ENCODE peak calls at places on chromosomes 5 and 9, in six cellular contexts. C is fibroblast of lung, X is psoas muscle, I is cardiac muscle cell, F is AG10803, J is body of pancreas. T is an unnamed sample.

GRCh38 chr5:53362521-53362941 is 117.9 kb upstream of the FST start:
- DNase-seq in I (peak), X (no peak), C (peak), J (no peak), F (peak), T (no peak)

GRCh38 chr5:140780512-140780911 is 5.4 kb upstream of the PCDHA1 start:
- DNase-seq in I (no peak), F (no peak), J (no peak), X (no peak), C (no peak), T (no peak)

GRCh38 chr5:171868236-171868635 is 82.6 kb downstream of the SMIM23 start:
- DNase-seq in C (no peak), J (no peak), X (no peak), I (peak), F (no peak), T (no peak)

GRCh38 chr5:151023047-151023615 is 2.7 kb downstream of the GPX3 start:
- DNase-seq in C (peak), F (no peak), X (peak), I (peak), J (peak), T (peak)

GRCh38 chr5:111159845-111160244 is 64.3 kb upstream of the CAMK4 start:
- DNase-seq in F (no peak), C (no peak), X (no peak), I (no peak), J (no peak), T (no peak)

GRCh38 chr5:81171769-81172168 is 61.4 kb upstream of the CKMT2 start:
- DNase-seq in C (no peak), J (no peak), I (no peak), X (no peak), F (no peak), T (peak)

GRCh38 chr5:66440202-66440680 is 156.0 kb upstream of the MAST4 start:
- DNase-seq in J (no peak), F (peak), X (no peak), I (peak), C (peak), T (no peak)

GRCh38 chr5:127064253-127064652 is 9.0 kb downstream of the C5orf63 start:
- DNase-seq in J (no peak), C (no peak), F (no peak), I (no peak), X (no peak), T (no peak)

GRCh38 chr5:150186796-150187356 is 3.0 kb upstream of the SLC6A7 start:
- DNase-seq in C (no peak), X (no peak), F (no peak), J (no peak), I (no peak), T (no peak)

GRCh38 chr5:103862398-103862797 is 299.8 kb upstream of the NUDT12 start:
- DNase-seq in X (no peak), F (no peak), J (no peak), C (no peak), I (peak), T (no peak)

GRCh38 chr5:177468329-177469058 is 4.9 kb downstream of the DBN1 start:
- DNase-seq in C (no peak), I (no peak), J (no peak), F (peak), X (peak), T (no peak)

GRCh38 chr9:130732131-130732530 is 38.6 kb downstream of the EXOSC2 start:
- DNase-seq in F (no peak), X (no peak), C (peak), J (no peak), I (peak), T (no peak)

GRCh38 chr5:68266457-68266856 is 50.9 kb downstream of the PIK3R1 start:
- DNase-seq in J (no peak), C (no peak), X (no peak), F (no peak), I (peak), T (no peak)

GRCh38 chr5:169876376-169876775 is 103.9 kb downstream of the INSYN2B start:
- DNase-seq in I (peak), F (peak), J (no peak), X (no peak), C (peak), T (no peak)

GRCh38 chr5:9207820-9208418 is 338.0 kb downstream of the SEMA5A start:
- DNase-seq in X (no peak), C (peak), J (no peak), F (peak), I (peak), T (peak)

GRCh38 chr5:95728494-95729114 is 2.5 kb upstream of the RHOBTB3 start:
- DNase-seq in J (no peak), X (no peak), I (peak), F (no peak), C (no peak), T (no peak)

GRCh38 chr5:168273056-168273980 is 18.1 kb upstream of the WWC1 start:
- DNase-seq in J (no peak), I (no peak), F (no peak), X (no peak), C (no peak), T (no peak)

GRCh38 chr9:15069106-15069505 is 158.9 kb upstream of the FREM1 start:
- DNase-seq in C (no peak), X (no peak), J (no peak), I (no peak), F (no peak), T (no peak)

GRCh38 chr5:16461782-16462181 is 3.8 kb downstream of the ZNF622 start:
- DNase-seq in X (no peak), J (no peak), C (peak), F (peak), I (peak), T (no peak)

GRCh38 chr9:3981897-3982296 is 318.0 kb downstream of the GLIS3 start:
- DNase-seq in F (no peak), I (no peak), X (no peak), J (no peak), C (no peak), T (no peak)

GRCh38 chr5:177389368-177390169 is 5.3 kb downstream of the SLC34A1 start:
- DNase-seq in X (no peak), I (peak), C (peak), F (peak), J (no peak), T (no peak)

GRCh38 chr5:164235176-164235914 is 729.9 kb downstream of the MAT2B start:
- DNase-seq in J (no peak), I (peak), F (peak), X (no peak), C (peak), T (no peak)

GRCh38 chr9:83355024-83355444 is 183.2 kb downstream of the FRMD3 start:
- DNase-seq in X (no peak), F (peak), J (no peak), I (peak), C (peak), T (no peak)

GRCh38 chr9:115164511-115164974 is 46.6 kb upstream of the TNC start:
- DNase-seq in J (peak), X (no peak), F (peak), C (peak), I (peak), T (no peak)

GRCh38 chr5:134123360-134123759 is 8.9 kb downstream of the TCF7 start:
- DNase-seq in J (no peak), F (no peak), I (no peak), X (no peak), C (no peak), T (no peak)

GRCh38 chr5:158313027-158313738 is 454.2 kb upstream of the CLINT1 start:
- DNase-seq in C (no peak), I (no peak), X (no peak), F (peak), J (no peak), T (no peak)

GRCh38 chr5:39215857-39216256 is 3.5 kb downstream of the FYB1 start:
- DNase-seq in F (no peak), I (no peak), J (no peak), C (no peak), X (no peak), T (no peak)

GRCh38 chr9:970310-971002 is 6.0 kb upstream of the DMRT3 start:
- DNase-seq in C (no peak), X (no peak), J (no peak), F (no peak), I (no peak), T (no peak)

GRCh38 chr9:16385590-16386578 is 484.6 kb downstream of the BNC2 start:
- DNase-seq in J (no peak), I (peak), C (peak), X (no peak), F (peak), T (no peak)

GRCh38 chr9:5509573-5509972 is 758 bp upstream of the PDCD1LG2 start:
- DNase-seq in X (no peak), F (peak), J (no peak), C (peak), I (peak), T (no peak)

GRCh38 chr9:130029591-130029990 is 13.4 kb downstream of the FNBP1 start:
- DNase-seq in X (no peak), F (no peak), C (no peak), I (no peak), J (no peak), T (no peak)

GRCh38 chr5:174145821-174146220 is 100.3 kb downstream of the NSG2 start:
- DNase-seq in C (no peak), J (no peak), F (peak), X (no peak), I (peak), T (no peak)

GRCh38 chr5:142981475-142981874 is 211.3 kb downstream of the ARHGAP26 start:
- DNase-seq in J (no peak), F (no peak), I (no peak), X (no peak), C (no peak), T (no peak)

GRCh38 chr9:68710082-68710481 is 5.0 kb downstream of the PIP5K1B start:
- DNase-seq in F (no peak), I (no peak), C (no peak), X (no peak), J (no peak), T (no peak)

GRCh38 chr9:68708513-68708912 is 3.5 kb downstream of the PIP5K1B start:
- DNase-seq in J (no peak), F (no peak), C (no peak), I (no peak), X (no peak), T (no peak)

GRCh38 chr9:68709291-68709970 is 4.4 kb downstream of the PIP5K1B start:
- DNase-seq in C (no peak), F (no peak), X (no peak), J (no peak), I (no peak), T (no peak)

GRCh38 chr9:68706579-68707201 is 1.6 kb downstream of the PIP5K1B start:
- DNase-seq in F (no peak), I (no peak), C (no peak), J (no peak), X (no peak), T (no peak)

DNA sequence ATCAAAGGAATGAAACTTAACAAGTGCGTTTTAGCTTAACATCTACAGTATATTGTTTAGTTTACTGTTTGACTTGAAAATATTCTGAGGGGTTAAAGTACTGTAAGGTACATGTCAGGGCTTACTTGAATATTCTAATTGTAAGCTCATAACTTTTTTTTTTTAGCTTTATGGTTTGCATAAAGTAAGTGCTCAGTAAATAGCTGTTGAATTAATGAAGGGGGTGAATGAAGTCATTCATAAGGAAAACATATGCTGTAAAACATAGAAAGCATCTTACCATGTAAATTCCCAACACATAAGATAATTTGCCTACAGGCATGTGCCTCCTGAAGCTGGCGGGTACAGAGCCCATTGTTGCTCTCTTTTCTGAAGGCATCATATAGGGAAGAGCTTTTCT is 3.0 kb downstream of the PIP5K1B start:
- DNase-seq in J (no peak), I (no peak), C (no peak), X (no peak), F (no peak), T (no peak)
- H3K4me3 ChIP-seq in J (no peak), I (no peak), C (no peak), X (no peak), F (no peak), T (no peak)

GRCh38 chr5:160760008-160760407 is 92.0 kb downstream of the ATP10B start:
- DNase-seq in I (no peak), F (no peak), J (no peak), X (no peak), C (no peak), T (no peak)

GRCh38 chr5:160751297-160751696 is 100.7 kb downstream of the ATP10B start:
- DNase-seq in J (no peak), X (no peak), F (no peak), I (no peak), C (no peak), T (no peak)

DNA sequence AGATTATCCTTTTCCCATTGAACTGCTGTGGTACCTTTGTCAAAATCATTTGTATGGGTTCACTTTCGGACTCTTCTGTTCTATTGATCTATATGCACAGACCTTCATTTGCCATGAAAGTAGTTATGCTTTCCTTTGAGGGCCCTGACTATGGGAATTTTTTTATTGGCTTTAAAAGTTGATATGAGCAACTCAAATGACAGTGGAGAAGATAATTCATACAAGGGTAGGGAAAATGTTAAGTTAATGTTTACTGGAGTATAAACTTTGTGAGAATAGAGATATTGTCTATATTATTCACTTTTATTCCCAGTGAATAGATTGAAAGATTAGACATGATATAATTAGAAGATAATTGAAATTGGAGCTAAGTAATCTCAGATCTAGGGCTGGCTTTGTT is 94.8 kb downstream of the ATP10B start:
- DNase-seq in I (no peak), X (no peak), C (no peak), J (no peak), F (no peak), T (no peak)
- TF ChIP-seq CTCF in I (no peak), X (no peak), C (no peak), J (no peak), F (no peak), T (no peak)

GRCh38 chr9:85523202-85523601 is 218.6 kb downstream of the AGTPBP1 start:
- DNase-seq in C (no peak), J (no peak), F (no peak), X (no peak), I (no peak), T (no peak)

GRCh38 chr9:85516976-85517637 is 224.6 kb downstream of the AGTPBP1 start:
- DNase-seq in I (no peak), J (no peak), C (no peak), X (no peak), F (no peak), T (no peak)

GRCh38 chr9:85524531-85524930 is 217.2 kb downstream of the AGTPBP1 start:
- DNase-seq in F (no peak), C (no peak), I (peak), X (no peak), J (no peak), T (no peak)

GRCh38 chr9:85522459-85523092 is 219.2 kb downstream of the AGTPBP1 start:
- DNase-seq in F (peak), X (peak), C (peak), J (no peak), I (peak), T (no peak)

GRCh38 chr9:85521331-85522197 is 220.2 kb downstream of the AGTPBP1 start:
- DNase-seq in I (no peak), C (no peak), F (peak), X (peak), J (no peak), T (peak)
- H3K4me3 ChIP-seq in I (no peak), C (no peak), F (no peak), X (peak), J (no peak), T (no peak)

DNA sequence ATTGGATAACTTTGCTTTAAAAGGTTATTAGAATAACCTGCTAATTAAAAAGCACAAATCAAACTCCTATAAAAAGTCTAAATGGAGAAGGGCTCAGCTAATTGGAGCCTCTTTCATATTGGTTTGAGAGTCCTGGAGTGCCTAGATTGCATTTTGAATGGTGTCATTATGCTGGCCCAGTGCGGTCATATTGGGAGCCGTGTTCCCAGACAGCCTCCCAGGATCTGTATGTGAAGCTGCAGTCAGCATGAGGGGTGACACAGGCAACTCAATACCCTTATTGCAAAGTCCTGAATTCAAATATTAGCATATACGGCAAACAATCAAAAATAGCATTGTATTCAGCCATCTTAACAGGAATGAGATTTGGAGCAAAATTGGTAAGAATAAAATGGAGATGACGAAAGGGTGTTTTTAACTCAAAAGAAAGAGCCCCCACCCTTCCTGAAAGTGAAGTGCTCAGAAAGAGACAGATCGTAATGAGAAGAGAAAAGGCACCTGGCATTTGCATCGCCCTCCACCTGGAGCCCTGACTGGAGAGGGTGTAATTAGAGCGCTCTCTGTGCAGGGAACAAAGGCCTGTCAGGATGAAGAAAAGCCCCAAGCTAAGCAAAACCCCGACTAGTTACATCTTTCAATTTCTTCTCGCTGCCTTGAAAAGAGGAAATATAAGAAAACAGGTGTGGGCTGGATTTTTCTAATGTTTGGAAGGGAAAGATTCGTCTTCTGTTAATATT is 621.0 kb upstream of the ADAMTS16 start:
- DNase-seq in J (no peak), I (no peak), C (no peak), F (no peak), X (no peak), T (no peak)
- TF ChIP-seq CTCF in J (no peak), I (no peak), C (no peak), F (no peak), X (no peak), T (no peak)

GRCh38 chr9:36284226-36284625 is 26.0 kb upstream of the GNE start:
- DNase-seq in J (no peak), I (no peak), X (no peak), F (no peak), C (no peak), T (no peak)
- H3K4me3 ChIP-seq in J (no peak), I (no peak), X (no peak), F (no peak), C (no peak), T (no peak)

DNA sequence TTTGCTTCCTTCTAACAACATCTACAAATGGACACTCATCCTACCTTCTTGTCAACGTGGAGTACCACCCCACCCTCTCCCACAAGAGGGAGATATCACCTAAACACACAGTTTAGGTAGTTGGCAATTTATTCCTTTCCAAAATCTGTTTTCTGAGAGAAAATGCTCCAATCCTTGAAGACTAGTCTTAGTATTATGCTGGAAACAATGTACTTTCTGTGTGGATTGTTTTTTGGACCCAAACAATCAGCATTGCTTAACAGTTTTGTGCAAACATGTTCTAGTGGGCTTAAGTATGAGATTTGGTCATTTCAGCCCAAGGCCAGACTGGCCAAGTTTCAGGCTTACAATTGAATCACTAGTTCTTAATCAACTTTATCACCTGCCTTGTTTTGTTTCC is 359.1 kb downstream of the ARHGEF28 start:
- DNase-seq in F (peak), C (peak), I (peak), J (peak), X (no peak), T (no peak)
- TF ChIP-seq CTCF in F (peak), C (peak), I (peak), J (peak), X (peak), T (peak)

GRCh38 chr9:133618726-133619125 is 9.5 kb upstream of the FAM163B start:
- DNase-seq in I (no peak), F (no peak), C (no peak), J (no peak), X (no peak), T (no peak)
- H3K4me3 ChIP-seq in I (no peak), F (no peak), C (no peak), J (no peak), X (no peak), T (no peak)

GRCh38 chr5:97041239-97041638 is 101.2 kb downstream of the LIX1 start:
- DNase-seq in X (no peak), J (no peak), I (no peak), C (peak), F (no peak), T (no peak)
- TF ChIP-seq CTCF in X (no peak), J (no peak), I (no peak), C (no peak), F (no peak), T (no peak)

DNA sequence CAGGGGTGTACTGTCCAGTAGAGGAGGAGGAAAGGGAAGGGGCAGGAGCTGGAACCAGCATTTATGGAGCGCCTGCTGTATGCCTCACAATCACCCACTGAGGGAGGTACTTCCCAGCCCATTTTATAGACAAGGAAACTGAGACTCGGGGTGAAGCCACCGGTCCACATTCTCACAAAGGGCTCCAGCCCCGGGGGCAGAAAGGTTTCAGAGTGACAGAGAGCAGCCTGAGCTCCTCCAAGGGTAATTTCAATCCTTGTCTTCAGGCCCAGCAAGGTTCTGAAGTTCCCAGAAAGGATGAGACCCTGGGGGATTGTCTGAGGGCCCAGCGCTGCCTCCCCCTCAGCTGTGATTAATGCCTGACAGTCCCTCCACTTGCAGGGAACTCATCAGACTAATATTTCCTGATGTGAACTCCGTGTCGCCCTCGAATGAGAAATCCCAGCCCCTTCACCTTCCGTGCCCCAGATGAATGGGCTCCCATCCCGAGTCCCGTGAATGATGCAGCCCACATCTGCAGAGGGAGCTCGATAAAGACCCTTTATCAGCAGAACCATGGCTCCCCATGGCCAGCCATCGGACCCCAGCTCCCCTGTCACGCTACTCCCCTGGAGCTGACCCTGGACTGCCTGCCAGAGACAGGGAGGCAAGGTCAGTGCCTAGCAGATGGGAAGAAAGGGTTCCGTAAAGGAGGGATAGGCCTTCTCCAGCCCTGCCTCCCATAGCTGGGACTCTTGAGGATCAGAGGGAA is 32.1 kb upstream of the MVB12B start:
- DNase-seq in F (no peak), J (no peak), I (no peak), X (no peak), C (no peak), T (no peak)
- H3K4me3 ChIP-seq in F (no peak), J (no peak), I (no peak), X (no peak), C (no peak), T (no peak)